ENCODE peak calls at places on chromosomes 12 and 14, in six cellular contexts. Q is H9, P is AG04450, Z is psoas muscle, W is GM12865, B is GM20000. A is an unnamed sample.

GRCh38 chr14:24300326-24300980 is 803 bp downstream of the NOP9 start:
- DNase-seq in Q (no peak), P (no peak), Z (no peak), W (no peak), B (no peak), A (no peak)

GRCh38 chr14:99325591-99325990 is 53.6 kb upstream of the BCL11B start:
- DNase-seq in Q (no peak), P (no peak), Z (no peak), W (no peak), B (no peak), A (no peak)

GRCh38 chr14:104722938-104723650 is 935 bp upstream of the ADSS1 start:
- DNase-seq in Q (peak), P (no peak), Z (no peak), W (no peak), B (no peak), A (no peak)

GRCh38 chr14:98984719-98985041 is 287.3 kb downstream of the BCL11B start:
- DNase-seq in Q (no peak), P (no peak), Z (no peak), W (no peak), B (no peak), A (no peak)

GRCh38 chr12:21073822-21074460 is 57.1 kb upstream of the SLCO1B1 start:
- DNase-seq in Q (peak), P (no peak), Z (no peak), W (no peak), B (no peak), A (peak)

GRCh38 chr14:61493239-61493638 is 171.9 kb downstream of the PRKCH start:
- DNase-seq in Q (no peak), P (peak), Z (no peak), W (no peak), B (no peak), A (no peak)

GRCh38 chr12:33488036-33488435 is 48.4 kb upstream of the SYT10 start:
- DNase-seq in Q (no peak), P (no peak), Z (no peak), W (no peak), B (no peak), A (no peak)

GRCh38 chr14:94646481-94646880 is 34.3 kb downstream of the SERPINA3 start:
- DNase-seq in Q (no peak), P (peak), Z (no peak), W (no peak), B (no peak), A (peak)

GRCh38 chr14:60514378-60515243 is 5.7 kb downstream of the SIX6 start:
- DNase-seq in Q (peak), P (no peak), Z (peak), W (no peak), B (peak), A (peak)

GRCh38 chr12:130427381-130427887 is 89.7 kb downstream of the PIWIL1 start:
- DNase-seq in Q (peak), P (no peak), Z (no peak), W (no peak), B (no peak), A (no peak)

GRCh38 chr12:106226884-106227640 is 20.8 kb downstream of the CKAP4 start:
- DNase-seq in Q (peak), P (no peak), Z (no peak), W (peak), B (peak), A (peak)

GRCh38 chr12:130847097-130847496 is 8.0 kb upstream of the STX2 start:
- DNase-seq in Q (no peak), P (no peak), Z (no peak), W (no peak), B (no peak), A (no peak)

GRCh38 chr14:85475113-85475512 is 54.8 kb upstream of the FLRT2 start:
- DNase-seq in Q (no peak), P (no peak), Z (no peak), W (no peak), B (no peak), A (peak)

GRCh38 chr14:19873178-19873577 is 1.8 kb upstream of the OR4K2 start:
- DNase-seq in Q (no peak), P (no peak), Z (no peak), W (no peak), B (no peak), A (no peak)

GRCh38 chr14:37411079-37411735 is 183.8 kb downstream of the FOXA1 start:
- DNase-seq in Q (no peak), P (no peak), Z (no peak), W (no peak), B (no peak), A (no peak)

GRCh38 chr12:124289634-124290600 is 5.0 kb upstream of the RFLNA start:
- DNase-seq in Q (no peak), P (no peak), Z (peak), W (no peak), B (no peak), A (no peak)

GRCh38 chr12:77065361-77066204 is at the start of gene E2F7:
- DNase-seq in Q (peak), P (peak), Z (peak), W (peak), B (peak), A (peak)

GRCh38 chr14:95507174-95507573 is 9.3 kb downstream of the SYNE3 start:
- DNase-seq in Q (no peak), P (peak), Z (peak), W (no peak), B (no peak), A (no peak)

GRCh38 chr14:106848330-106849121 is 1322.1 kb downstream of the TMEM121 start:
- DNase-seq in Q (no peak), P (no peak), Z (no peak), W (peak), B (peak), A (peak)

GRCh38 chr14:68157971-68158371 is 338.4 kb downstream of the RAD51B start:
- DNase-seq in Q (no peak), P (no peak), Z (no peak), W (no peak), B (no peak), A (peak)

GRCh38 chr14:105063041-105063440 is 2.2 kb downstream of the GPR132 start:
- DNase-seq in Q (no peak), P (no peak), Z (peak), W (no peak), B (no peak), A (no peak)

GRCh38 chr12:107467716-107468115 is 217.9 kb upstream of the PWP1 start:
- DNase-seq in Q (no peak), P (no peak), Z (no peak), W (no peak), B (no peak), A (no peak)
- TF ChIP-seq CTCF in Q (no peak), P (no peak), Z (no peak), W (no peak), B (no peak), A (no peak)

GRCh38 chr12:118033331-118033730 is 16.8 kb downstream of the RFC5 start:
- DNase-seq in Q (no peak), P (no peak), Z (no peak), W (no peak), B (no peak), A (no peak)

GRCh38 chr12:118033902-118034301 is 17.4 kb downstream of the RFC5 start:
- DNase-seq in Q (no peak), P (no peak), Z (no peak), W (no peak), B (no peak), A (no peak)

GRCh38 chr12:118036672-118037411 is 20.3 kb downstream of the RFC5 start:
- DNase-seq in Q (no peak), P (no peak), Z (no peak), W (no peak), B (no peak), A (no peak)

GRCh38 chr12:118034429-118035193 is 18.1 kb downstream of the RFC5 start:
- DNase-seq in Q (peak), P (peak), Z (no peak), W (no peak), B (no peak), A (peak)

GRCh38 chr12:118035194-118036041 is 18.9 kb downstream of the RFC5 start:
- DNase-seq in Q (peak), P (no peak), Z (no peak), W (peak), B (peak), A (peak)
- TF ChIP-seq CTCF in Q (peak), P (peak), Z (no peak), W (no peak), B (no peak), A (no peak)

DNA sequence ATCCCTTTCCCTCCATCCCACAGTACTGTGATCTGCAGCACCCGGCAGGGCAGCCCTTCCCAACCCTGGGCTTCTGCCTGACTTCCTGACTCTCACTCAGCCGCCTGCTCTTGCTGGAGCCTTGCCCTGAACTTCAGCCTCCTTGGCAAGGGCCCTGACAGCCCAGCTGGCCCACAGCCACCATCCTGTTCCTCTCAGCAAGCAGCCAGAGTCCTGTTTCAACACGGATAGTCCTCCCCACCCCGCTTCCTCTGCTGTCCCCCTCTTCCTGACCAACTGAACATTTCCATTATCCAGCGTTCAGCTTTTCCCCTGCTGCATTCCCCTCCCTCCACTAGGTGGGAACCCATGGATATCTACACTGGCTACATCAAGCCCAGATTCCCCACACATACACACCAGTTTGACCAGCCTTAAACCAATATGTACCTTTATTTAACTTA is 74.0 kb upstream of the MDM1 start:
- DNase-seq in Q (peak), P (peak), Z (peak), W (no peak), B (no peak), A (peak)
- TF ChIP-seq CTCF in Q (peak), P (peak), Z (peak), W (no peak), B (no peak), A (peak)

GRCh38 chr12:54355104-54355815 is 9.0 kb downstream of the GPR84 start:
- DNase-seq in Q (peak), P (no peak), Z (no peak), W (no peak), B (no peak), A (no peak)
- TF ChIP-seq CTCF in Q (peak), P (no peak), Z (no peak), W (no peak), B (no peak), A (no peak)

GRCh38 chr12:6461401-6462233 is 8.9 kb downstream of the VAMP1 start:
- DNase-seq in Q (no peak), P (no peak), Z (peak), W (peak), B (peak), A (no peak)

GRCh38 chr12:6463858-6464257 is 6.6 kb downstream of the VAMP1 start:
- DNase-seq in Q (no peak), P (no peak), Z (no peak), W (no peak), B (no peak), A (no peak)

GRCh38 chr12:6463211-6463610 is 7.3 kb downstream of the VAMP1 start:
- DNase-seq in Q (no peak), P (no peak), Z (no peak), W (no peak), B (no peak), A (no peak)

GRCh38 chr12:6460751-6461371 is 9.0 kb downstream of the TAPBPL start:
- DNase-seq in Q (no peak), P (no peak), Z (no peak), W (peak), B (no peak), A (no peak)

DNA sequence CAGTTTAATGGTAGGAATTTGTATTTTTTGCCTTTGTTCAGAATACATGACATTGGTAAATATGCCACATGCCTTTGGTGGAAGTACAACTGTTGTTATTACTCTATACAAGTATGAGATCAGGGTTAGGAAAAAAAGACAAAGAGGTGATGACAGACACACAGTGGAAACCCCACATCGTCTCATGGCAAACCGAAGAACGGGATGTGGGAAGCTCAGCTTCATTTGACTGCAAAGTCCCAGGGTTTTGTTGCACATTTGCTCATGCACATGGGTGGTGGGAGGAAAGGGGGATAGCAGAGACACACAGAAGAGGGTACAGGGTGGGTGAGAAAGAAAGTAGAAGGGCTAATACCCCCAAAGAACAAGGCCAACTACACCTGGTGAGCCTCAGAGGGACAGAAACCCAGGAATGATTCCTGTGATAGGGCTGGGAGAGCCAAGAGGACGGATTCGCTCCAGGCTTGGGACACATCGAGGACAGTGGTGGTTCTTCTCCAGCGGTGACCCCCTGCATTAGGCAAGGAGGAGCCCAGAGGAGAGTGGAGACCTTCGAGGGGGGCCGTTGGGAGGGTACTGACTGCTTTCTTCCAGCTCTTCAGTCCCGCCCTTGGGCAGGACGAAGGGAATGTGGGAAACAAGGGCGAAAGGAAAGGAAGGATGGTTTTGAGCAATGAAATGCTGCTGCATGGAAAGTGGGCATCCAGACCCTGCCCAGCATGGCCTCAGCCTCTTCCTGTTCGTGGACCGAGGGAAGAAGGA is 8.1 kb downstream of the VAMP1 start:
- DNase-seq in Q (no peak), P (no peak), Z (no peak), W (no peak), B (no peak), A (no peak)
- TF ChIP-seq CTCF in Q (no peak), P (no peak), Z (no peak), W (no peak), B (no peak), A (no peak)

A was measured in A673.